ENCODE peak calls at places on chromosomes 11 and 22, in nine cellular contexts. M is SK-N-SH, S is A549, B is transverse colon, D is esophagus muscularis mucosa, G is ovary, P is H1, V is suprapubic skin, Q is sigmoid colon. K is an unnamed sample. For H3K4me1, the result is how much of the 10 kb centered on the place peaks cover.

GRCh38 chr11:69435161-69435990 is 46.1 kb upstream of the LINC01488 start:
- DNase-seq in S (no peak), B (no peak), P (no peak), G (no peak), M (no peak), V (no peak), D (no peak), Q (peak), K (no peak)

GRCh38 chr11:106697058-106697457 is 321.2 kb downstream of the GUCY1A2 start:
- DNase-seq in D (no peak), Q (no peak), P (no peak), V (no peak), B (no peak), S (no peak), M (no peak), G (no peak), K (no peak)

GRCh38 chr11:109971184-109971523 is 122.0 kb upstream of the ZC3H12C start:
- DNase-seq in G (no peak), B (no peak), P (no peak), D (no peak), V (no peak), Q (no peak), M (no peak), S (no peak), K (no peak)

GRCh38 chr22:17370766-17371181 is 1.5 kb downstream of the CECR2 start:
- DNase-seq in B (no peak), P (no peak), S (no peak), Q (no peak), G (no peak), M (no peak), D (no peak), V (no peak), K (no peak)

GRCh38 chr22:30718938-30719337 is 24.3 kb downstream of the OSBP2 start:
- DNase-seq in V (peak), S (no peak), M (no peak), D (no peak), B (no peak), P (no peak), Q (no peak), G (no peak), K (no peak)

GRCh38 chr22:40472579-40472978 is 102.2 kb downstream of the SGSM3 start:
- DNase-seq in V (no peak), G (no peak), D (no peak), M (no peak), B (no peak), S (no peak), Q (no peak), P (no peak), K (no peak)

GRCh38 chr22:41021655-41022454 is 70.5 kb upstream of the EP300 start:
- DNase-seq in B (peak), M (peak), P (no peak), V (peak), D (no peak), S (peak), G (peak), Q (peak), K (peak)

GRCh38 chr11:35144103-35144741 is 5.3 kb downstream of the CD44 start:
- DNase-seq in Q (no peak), G (no peak), S (no peak), M (no peak), P (no peak), V (peak), D (no peak), B (peak), K (no peak)

GRCh38 chr11:60840711-60841430 is 1.0 kb upstream of the CCDC86 start:
- DNase-seq in S (no peak), M (no peak), Q (peak), P (no peak), V (no peak), D (no peak), G (peak), B (peak), K (peak)

GRCh38 chr11:30196400-30197206 is 34.2 kb upstream of the FSHB start:
- DNase-seq in B (peak), G (peak), P (peak), S (peak), M (peak), V (no peak), Q (no peak), D (no peak), K (peak)

GRCh38 chr11:77112641-77113381 is 10.2 kb downstream of the OMP start:
- DNase-seq in B (no peak), V (no peak), G (no peak), Q (no peak), D (no peak), M (no peak), S (no peak), P (no peak), K (no peak)

GRCh38 chr11:62012451-62013265 is 45.2 kb upstream of the FTH1 start:
- DNase-seq in V (peak), D (no peak), B (no peak), M (no peak), P (no peak), Q (no peak), G (no peak), S (peak), K (no peak)

GRCh38 chr11:13339196-13340153 is 61.9 kb downstream of the BMAL1 start:
- DNase-seq in S (peak), B (no peak), P (no peak), Q (no peak), V (no peak), M (no peak), G (peak), D (no peak), K (no peak)

GRCh38 chr11:103601230-103601846 is 435.1 kb upstream of the DDI1 start:
- DNase-seq in V (no peak), M (peak), B (no peak), G (no peak), Q (no peak), P (no peak), S (peak), D (no peak), K (peak)

GRCh38 chr11:77320351-77320750 is 18.9 kb upstream of the GDPD4 start:
- DNase-seq in D (no peak), S (no peak), V (no peak), G (no peak), Q (no peak), B (no peak), P (no peak), M (no peak), K (no peak)

GRCh38 chr11:6855971-6856542 is 6.8 kb upstream of the OR10A2 start:
- DNase-seq in D (no peak), Q (no peak), P (no peak), V (no peak), M (no peak), B (no peak), G (no peak), S (no peak), K (no peak)

GRCh38 chr11:92845390-92846185 is 123.9 kb upstream of the MTNR1B start:
- DNase-seq in Q (no peak), V (no peak), S (no peak), M (peak), G (no peak), D (no peak), P (no peak), B (no peak), K (no peak)

GRCh38 chr22:35301370-35301874 is 1.7 kb downstream of the TOM1 start:
- DNase-seq in B (peak), V (peak), D (no peak), S (peak), M (no peak), Q (peak), G (no peak), P (no peak), K (no peak)

GRCh38 chr11:10872097-10872496 is 14.2 kb upstream of the ZBED5 start:
- DNase-seq in V (no peak), G (no peak), S (no peak), P (no peak), Q (no peak), M (no peak), D (no peak), B (no peak), K (no peak)

GRCh38 chr22:27983361-27983791 is 64.3 kb upstream of the PITPNB start:
- DNase-seq in G (peak), M (no peak), P (no peak), V (no peak), S (no peak), Q (no peak), D (no peak), B (no peak), K (no peak)

DNA sequence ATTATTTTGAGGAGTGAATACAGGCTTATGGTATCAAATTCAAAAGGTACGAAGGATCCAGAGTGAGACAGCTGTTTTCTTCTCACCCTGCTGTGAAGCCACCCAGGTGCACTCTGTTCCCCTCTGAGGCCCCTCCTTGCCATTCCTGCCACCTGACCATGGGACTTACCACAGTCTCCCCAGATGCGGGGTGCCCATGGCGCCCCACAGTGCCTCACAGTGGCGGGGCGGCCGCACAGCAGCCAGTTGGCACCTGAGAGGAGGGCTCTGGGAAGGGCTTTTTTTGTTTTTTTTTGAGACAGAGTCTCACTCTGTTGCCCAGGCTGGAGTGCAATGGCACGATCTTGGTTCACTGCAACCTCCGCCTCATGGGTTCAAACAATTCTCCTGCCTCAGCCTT is 151.7 kb downstream of the CEP164 start:
- DNase-seq in D (no peak), Q (no peak), B (no peak), P (no peak), V (no peak), G (no peak), M (no peak), S (no peak), K (no peak)
- TF ChIP-seq CTCF in D (no peak), Q (no peak), B (no peak), P (peak), V (no peak), G (no peak), M (peak), S (no peak), K (no peak)

DNA sequence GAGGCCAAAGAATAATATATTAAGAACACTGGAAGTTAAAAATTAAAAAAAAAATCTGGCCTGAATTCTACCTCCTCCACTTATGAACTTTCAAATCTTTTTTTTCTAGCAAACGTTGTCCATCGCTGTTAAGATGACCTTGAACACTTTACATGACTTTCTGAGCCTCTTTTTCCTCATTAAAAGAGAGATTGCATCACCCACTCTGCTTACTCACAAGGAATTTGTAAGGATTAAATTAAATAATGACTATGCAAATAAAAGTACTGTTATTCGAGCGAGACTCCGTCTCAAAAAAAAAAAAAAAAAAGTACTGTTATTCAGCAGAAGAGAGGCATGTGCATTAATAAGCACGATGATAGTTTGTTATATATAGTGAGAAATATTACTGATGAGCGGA is 285.1 kb upstream of the CCDC90B start:
- DNase-seq in D (no peak), S (no peak), B (no peak), P (no peak), V (no peak), M (no peak), Q (no peak), G (no peak), K (no peak)
- H3K4me1 ChIP-seq in D (under half), S (under half), B (under half), P (under half), V (under half), M (under half), Q (under half), G (under half), K (under half)

DNA sequence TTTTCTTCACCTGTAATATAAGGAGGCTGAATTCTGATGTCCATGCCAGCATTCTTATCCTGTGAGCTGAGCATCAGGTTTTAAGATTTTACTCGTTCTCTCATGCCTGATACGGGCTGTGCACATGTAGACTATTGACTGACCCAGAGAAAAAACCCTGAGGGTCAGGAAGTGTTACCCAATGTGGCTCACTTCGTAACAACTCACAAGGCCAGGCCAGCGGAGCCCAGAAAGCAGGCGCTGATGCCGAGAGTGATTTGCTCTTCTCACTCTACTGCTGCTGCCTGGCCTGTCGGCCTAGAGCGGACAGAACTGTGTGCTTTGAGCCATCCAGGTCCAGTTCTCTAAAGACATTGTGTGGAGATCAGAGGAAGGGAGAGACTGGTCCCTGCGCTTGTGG is 10.8 kb downstream of the THYN1 start:
- DNase-seq in G (no peak), M (no peak), Q (no peak), B (no peak), D (no peak), V (no peak), P (no peak), S (no peak), K (no peak)
- TF ChIP-seq EP300 in G (no peak), M (no peak), Q (no peak), B (no peak), D (no peak), V (no peak), P (no peak), S (no peak), K (no peak)

GRCh38 chr11:86638673-86639072 is 33.7 kb downstream of the ME3 start:
- DNase-seq in S (no peak), V (no peak), G (no peak), Q (no peak), D (peak), P (no peak), M (no peak), B (no peak), K (no peak)

GRCh38 chr11:86639172-86639571 is 33.2 kb downstream of the ME3 start:
- DNase-seq in S (no peak), M (no peak), P (no peak), G (no peak), Q (no peak), V (no peak), B (no peak), D (peak), K (no peak)

GRCh38 chr11:86636275-86636674 is 36.1 kb downstream of the ME3 start:
- DNase-seq in P (no peak), D (no peak), S (no peak), M (no peak), V (no peak), Q (no peak), B (no peak), G (no peak), K (no peak)

GRCh38 chr11:86641537-86642270 is 30.7 kb downstream of the ME3 start:
- DNase-seq in Q (no peak), V (no peak), P (no peak), M (no peak), G (no peak), S (no peak), D (no peak), B (no peak), K (no peak)

GRCh38 chr11:86637976-86638375 is 34.4 kb downstream of the ME3 start:
- DNase-seq in D (no peak), M (no peak), Q (no peak), G (no peak), B (no peak), S (no peak), V (no peak), P (no peak), K (no peak)
- TF ChIP-seq CTCF in D (no peak), M (no peak), Q (no peak), G (no peak), B (no peak), S (no peak), V (no peak), P (no peak), K (no peak)

GRCh38 chr22:22743128-22743760 is 98.8 kb downstream of the GGTLC2 start:
- DNase-seq in V (no peak), B (no peak), S (no peak), G (no peak), D (peak), Q (no peak), M (no peak), P (no peak), K (no peak)

GRCh38 chr22:22740560-22741276 is 96.3 kb downstream of the GGTLC2 start:
- DNase-seq in B (no peak), S (no peak), Q (no peak), G (no peak), M (no peak), V (no peak), D (no peak), P (no peak), K (no peak)

GRCh38 chr22:22741843-22742242 is 97.4 kb downstream of the GGTLC2 start:
- DNase-seq in Q (no peak), B (no peak), V (no peak), P (no peak), G (no peak), M (no peak), S (no peak), D (no peak), K (no peak)

GRCh38 chr22:22744412-22745224 is 100.2 kb downstream of the GGTLC2 start:
- DNase-seq in G (no peak), B (no peak), D (peak), P (no peak), V (no peak), Q (no peak), M (no peak), S (no peak), K (no peak)

DNA sequence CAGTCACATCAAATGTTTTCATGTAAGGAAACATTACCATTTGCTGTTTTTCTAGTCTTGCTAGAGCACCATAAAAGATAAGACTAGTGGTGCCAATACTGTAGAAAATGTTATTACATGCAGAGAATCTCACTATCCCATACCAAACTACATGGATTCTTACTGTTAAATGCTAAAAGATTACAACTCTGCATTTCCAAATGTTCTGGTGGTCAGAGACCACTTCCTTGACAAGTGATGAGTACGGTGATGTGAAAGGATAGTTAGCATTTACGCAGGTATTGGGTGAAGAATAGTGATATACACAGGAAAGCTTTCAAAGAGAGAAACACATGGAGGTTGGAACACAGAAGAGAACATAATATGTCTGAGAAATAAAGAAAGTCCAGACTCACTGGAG is 98.2 kb downstream of the GGTLC2 start:
- DNase-seq in G (no peak), S (no peak), P (no peak), Q (no peak), V (no peak), M (no peak), D (no peak), B (no peak), K (no peak)
- H3K4me1 ChIP-seq in G (under half), S (under half), P (under half), Q (under half), V (under half), M (under half), D (under half), B (under half), K (under half)

GRCh38 chr11:100925935-100926334 is 203.7 kb downstream of the PGR start:
- DNase-seq in G (no peak), P (no peak), S (no peak), D (no peak), M (no peak), Q (no peak), V (no peak), B (no peak), K (no peak)

GRCh38 chr11:100918551-100919500 is 210.8 kb downstream of the PGR start:
- DNase-seq in B (peak), V (no peak), D (no peak), G (no peak), M (no peak), P (no peak), Q (no peak), S (no peak), K (no peak)

GRCh38 chr11:100923555-100923954 is 206.1 kb downstream of the PGR start:
- DNase-seq in Q (no peak), G (no peak), S (no peak), D (no peak), V (no peak), M (no peak), P (no peak), B (no peak), K (no peak)

GRCh38 chr11:100922116-100922515 is 207.5 kb downstream of the PGR start:
- DNase-seq in G (no peak), V (no peak), M (no peak), Q (no peak), D (no peak), B (no peak), S (no peak), P (no peak), K (no peak)

DNA sequence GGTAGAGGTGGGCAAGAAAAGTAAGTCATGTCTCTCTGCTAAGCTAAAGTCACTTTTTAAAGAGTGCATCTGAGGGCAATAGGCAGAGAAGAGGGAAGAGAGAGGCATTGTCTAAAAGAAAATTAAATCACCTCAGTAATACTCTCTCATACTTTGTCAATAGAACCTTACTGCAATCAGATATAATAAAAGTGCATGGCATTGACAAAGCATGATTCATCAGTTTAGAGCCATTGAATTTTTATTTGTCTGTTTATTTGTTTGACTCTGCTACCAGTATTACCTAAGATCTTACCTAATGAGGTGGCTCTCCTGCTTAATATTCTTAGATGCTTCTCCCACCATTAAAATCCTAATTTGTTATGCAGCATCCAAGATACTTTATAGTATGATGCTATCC is 209.0 kb downstream of the PGR start:
- DNase-seq in P (no peak), G (no peak), M (no peak), S (no peak), B (no peak), D (no peak), Q (no peak), V (no peak), K (no peak)
- TF ChIP-seq EP300 in P (no peak), G (no peak), M (no peak), S (no peak), B (no peak), D (no peak), Q (no peak), V (no peak), K (no peak)

GRCh38 chr11:73729594-73730206 is 31.2 kb downstream of the RAB6A start:
- DNase-seq in G (no peak), V (no peak), D (no peak), M (peak), P (peak), B (no peak), S (peak), Q (no peak), K (no peak)
- TF ChIP-seq CTCF in G (no peak), V (peak), D (no peak), M (peak), P (peak), B (peak), S (no peak), Q (no peak), K (peak)

K was measured in tibial nerve.